ENCODE peak calls at places on chromosome 9, in five cellular contexts. Y, I, G, X and C are unnamed samples.

GRCh38 chr9:96478829-96479371 is 28.9 kb downstream of the HABP4 start:
- DNase-seq in X (no peak), G (no peak), Y (no peak), I (no peak), C (peak)

GRCh38 chr9:7234144-7234543 is 476.4 kb downstream of the KDM4C start:
- DNase-seq in I (peak), G (no peak), Y (no peak), X (peak), C (peak)

GRCh38 chr9:38047301-38048251 is 21.5 kb downstream of the SHB start:
- DNase-seq in I (peak), X (peak), G (no peak), Y (no peak), C (peak)

GRCh38 chr9:75504721-75505120 is 385.8 kb upstream of the PCSK5 start:
- DNase-seq in Y (no peak), X (no peak), I (no peak), G (no peak), C (no peak)

GRCh38 chr9:16828335-16829281 is 41.9 kb downstream of the BNC2 start:
- DNase-seq in Y (no peak), G (peak), X (peak), I (peak), C (peak)

GRCh38 chr9:111148390-111148993 is 110.2 kb upstream of the LPAR1 start:
- DNase-seq in G (no peak), I (no peak), Y (no peak), X (peak), C (peak)

GRCh38 chr9:97572196-97572891 is 60.8 kb downstream of the TSTD2 start:
- DNase-seq in I (no peak), Y (no peak), G (peak), X (no peak), C (no peak)

GRCh38 chr9:71608825-71609452 is 159.4 kb downstream of the CEMIP2 start:
- DNase-seq in G (no peak), X (peak), Y (no peak), I (peak), C (no peak)

GRCh38 chr9:108620767-108621166 is 235.0 kb downstream of the ACTL7B start:
- DNase-seq in I (no peak), X (peak), Y (no peak), G (no peak), C (peak)

GRCh38 chr9:110161940-110162339 is 46.0 kb downstream of the C9orf152 start:
- DNase-seq in G (no peak), I (no peak), Y (no peak), X (no peak), C (no peak)

GRCh38 chr9:71929223-71929622 is 17.8 kb downstream of the C9orf85 start:
- DNase-seq in G (no peak), Y (no peak), X (peak), I (no peak), C (peak)

DNA sequence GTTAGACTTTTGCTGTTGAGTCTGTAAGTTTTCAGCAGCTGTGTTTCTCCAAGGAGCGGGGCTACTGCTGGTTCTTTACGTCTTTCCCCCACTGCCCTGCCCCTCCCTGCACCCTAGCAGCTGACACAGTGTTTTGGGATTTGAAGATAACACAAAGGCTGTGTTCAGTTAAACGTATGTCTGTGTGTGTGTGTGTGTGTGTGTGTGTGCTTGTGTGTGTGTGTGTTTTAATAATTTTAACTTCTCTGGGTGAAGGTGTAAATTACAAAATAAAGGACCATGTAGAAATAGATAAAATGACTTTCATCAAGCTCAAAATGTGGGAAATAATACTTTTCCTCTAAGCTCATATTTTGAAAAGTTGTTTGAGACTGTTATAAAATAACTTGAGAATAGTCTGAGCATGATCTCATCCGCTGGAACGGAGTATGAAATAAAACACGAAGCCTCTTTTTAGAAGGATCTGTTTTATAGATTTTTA is 10.9 kb downstream of the ABL1 start:
- DNase-seq in I (peak), X (peak), Y (no peak), G (no peak), C (peak)
- H3K4me3 ChIP-seq in I (no peak), X (no peak), Y (no peak), G (peak), C (peak)

GRCh38 chr9:135703726-135704125 is 1.7 kb downstream of the KCNT1 start:
- DNase-seq in I (peak), G (no peak), Y (no peak), X (no peak), C (no peak)

GRCh38 chr9:135699440-135699839 is at the start of gene SOHLH1:
- DNase-seq in Y (no peak), G (no peak), I (no peak), X (no peak), C (no peak)

GRCh38 chr9:135700525-135700924 is 1.2 kb upstream of the SOHLH1 start:
- DNase-seq in I (no peak), G (no peak), Y (no peak), X (no peak), C (no peak)

GRCh38 chr9:135702002-135702721 is at the start of gene KCNT1:
- DNase-seq in Y (no peak), X (peak), I (peak), G (peak), C (peak)

GRCh38 chr9:135701067-135701967 is 668 bp upstream of the KCNT1 start:
- DNase-seq in X (no peak), Y (no peak), I (no peak), G (no peak), C (no peak)
- H3K4me3 ChIP-seq in X (peak), Y (no peak), I (no peak), G (no peak), C (no peak)

GRCh38 chr9:94921072-94921471 is 194.6 kb downstream of the AOPEP start:
- DNase-seq in I (peak), Y (no peak), G (peak), X (peak), C (peak)
- H3K4me3 ChIP-seq in I (no peak), Y (no peak), G (no peak), X (no peak), C (no peak)

GRCh38 chr9:95120781-95121370 is 196.6 kb downstream of the FANCC start:
- DNase-seq in X (no peak), I (no peak), Y (no peak), G (no peak), C (no peak)
- H3K4me3 ChIP-seq in X (no peak), I (no peak), Y (no peak), G (no peak), C (no peak)

GRCh38 chr9:137298401-137298982 is 3.6 kb downstream of the NRARP start:
- DNase-seq in Y (no peak), I (peak), G (no peak), X (peak), C (no peak)
- H3K4me3 ChIP-seq in Y (no peak), I (no peak), G (no peak), X (no peak), C (no peak)

DNA sequence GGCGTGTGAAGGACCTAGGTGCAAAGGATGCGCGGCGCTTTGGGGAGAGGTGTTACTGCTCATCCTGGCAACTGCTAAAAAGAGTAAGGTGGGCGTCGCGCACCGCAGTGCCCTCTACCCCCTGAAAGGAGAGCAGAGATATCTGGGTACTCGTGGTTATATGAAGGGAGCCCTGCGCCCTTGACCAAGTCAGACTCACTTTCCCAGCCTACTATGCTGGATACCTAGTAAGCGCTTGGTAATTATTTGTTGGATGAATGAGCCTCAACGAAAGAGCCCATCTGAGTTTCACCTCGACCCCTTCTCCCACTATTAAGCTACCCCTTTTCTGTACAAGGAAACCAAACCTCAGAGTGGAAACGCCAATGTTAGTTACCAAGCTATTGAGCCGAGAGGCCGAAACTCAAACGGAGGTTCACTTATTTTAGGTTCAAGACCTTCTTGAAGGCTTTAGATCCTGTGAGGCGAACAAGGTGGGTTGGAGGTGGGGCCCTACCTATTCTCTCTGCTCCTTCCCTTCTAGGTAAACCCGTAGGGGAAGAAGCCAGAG is 8.0 kb downstream of the LHX6 start:
- DNase-seq in Y (no peak), G (no peak), I (no peak), X (no peak), C (no peak)
- H3K4me3 ChIP-seq in Y (no peak), G (no peak), I (no peak), X (no peak), C (no peak)